ENCODE peak calls at places on chromosomes 16 and 17, in seven cellular contexts. One of them, this sample, is unnamed.

GRCh38 chr16:72195609-72196008 is 23.7 kb upstream of the PMFBP1 start:
- DNase-seq in omental fat pad: no peak
- DNase-seq in heart left ventricle: no peak
- DNase-seq in effector CD4-positive, alpha-beta T cell: no peak
- DNase-seq in NCI-H1694 treated with DMSO at 0.1 percent for 48 hours: peak; percentile 46
- DNase-seq in hypothalamus: no peak
- DNase-seq in A172: no peak
- DNase-seq in this sample: no peak

GRCh38 chr16:24717411-24717810 is 12.0 kb upstream of the TNRC6A start:
- DNase-seq in omental fat pad: no peak
- DNase-seq in heart left ventricle: no peak
- DNase-seq in effector CD4-positive, alpha-beta T cell: no peak
- DNase-seq in NCI-H1694 treated with DMSO at 0.1 percent for 48 hours: no peak
- DNase-seq in hypothalamus: no peak
- DNase-seq in A172: peak; percentile 19
- DNase-seq in this sample: no peak

GRCh38 chr17:28878981-28879380 is 18.6 kb downstream of the FLOT2 start:
- DNase-seq in omental fat pad: no peak
- DNase-seq in heart left ventricle: no peak
- DNase-seq in effector CD4-positive, alpha-beta T cell: no peak
- DNase-seq in NCI-H1694 treated with DMSO at 0.1 percent for 48 hours: peak; percentile 26
- DNase-seq in hypothalamus: no peak
- DNase-seq in A172: peak; percentile 59
- DNase-seq in this sample: no peak

GRCh38 chr16:86531193-86531550 is 20.8 kb downstream of the FOXF1 start:
- DNase-seq in omental fat pad: no peak
- DNase-seq in heart left ventricle: peak; percentile 71
- DNase-seq in effector CD4-positive, alpha-beta T cell: no peak
- DNase-seq in NCI-H1694 treated with DMSO at 0.1 percent for 48 hours: no peak
- DNase-seq in hypothalamus: peak; percentile 83
- DNase-seq in A172: no peak
- DNase-seq in this sample: no peak

GRCh38 chr17:44636562-44636961 is 19.7 kb upstream of the MEIOC start:
- DNase-seq in omental fat pad: no peak
- DNase-seq in heart left ventricle: no peak
- DNase-seq in effector CD4-positive, alpha-beta T cell: no peak
- DNase-seq in NCI-H1694 treated with DMSO at 0.1 percent for 48 hours: peak; percentile 22
- DNase-seq in hypothalamus: no peak
- DNase-seq in A172: peak; percentile 60
- DNase-seq in this sample: no peak

GRCh38 chr16:85004587-85005205 is 6.6 kb downstream of the ZDHHC7 start:
- DNase-seq in omental fat pad: no peak
- DNase-seq in heart left ventricle: no peak
- DNase-seq in effector CD4-positive, alpha-beta T cell: no peak
- DNase-seq in NCI-H1694 treated with DMSO at 0.1 percent for 48 hours: no peak
- DNase-seq in hypothalamus: no peak
- DNase-seq in A172: peak; percentile 85
- DNase-seq in this sample: no peak

GRCh38 chr17:61617261-61617660 is 26.2 kb upstream of the NACA2 start:
- DNase-seq in omental fat pad: no peak
- DNase-seq in heart left ventricle: no peak
- DNase-seq in effector CD4-positive, alpha-beta T cell: no peak
- DNase-seq in NCI-H1694 treated with DMSO at 0.1 percent for 48 hours: no peak
- DNase-seq in hypothalamus: no peak
- DNase-seq in A172: no peak
- DNase-seq in this sample: no peak

GRCh38 chr17:82647593-82648164 is 565 bp downstream of the WDR45B start:
- DNase-seq in omental fat pad: no peak
- DNase-seq in heart left ventricle: no peak
- DNase-seq in effector CD4-positive, alpha-beta T cell: peak; percentile 46
- DNase-seq in NCI-H1694 treated with DMSO at 0.1 percent for 48 hours: no peak
- DNase-seq in hypothalamus: no peak
- DNase-seq in A172: no peak
- DNase-seq in this sample: no peak

GRCh38 chr17:42472709-42473521 is 14.2 kb downstream of the ATP6V0A1 start:
- DNase-seq in omental fat pad: no peak
- DNase-seq in heart left ventricle: no peak
- DNase-seq in effector CD4-positive, alpha-beta T cell: no peak
- DNase-seq in NCI-H1694 treated with DMSO at 0.1 percent for 48 hours: no peak
- DNase-seq in hypothalamus: no peak
- DNase-seq in A172: peak; percentile 79
- DNase-seq in this sample: no peak

GRCh38 chr17:47276868-47277267 is 23.2 kb downstream of the ITGB3 start:
- DNase-seq in omental fat pad: no peak
- DNase-seq in heart left ventricle: peak; percentile 91
- DNase-seq in effector CD4-positive, alpha-beta T cell: no peak
- DNase-seq in NCI-H1694 treated with DMSO at 0.1 percent for 48 hours: peak; percentile 86
- DNase-seq in hypothalamus: no peak
- DNase-seq in A172: no peak
- DNase-seq in this sample: peak; percentile 86

GRCh38 chr16:55643161-55643970 is 12.4 kb upstream of the SLC6A2 start:
- DNase-seq in omental fat pad: no peak
- DNase-seq in heart left ventricle: no peak
- DNase-seq in effector CD4-positive, alpha-beta T cell: no peak
- DNase-seq in NCI-H1694 treated with DMSO at 0.1 percent for 48 hours: no peak
- DNase-seq in hypothalamus: no peak
- DNase-seq in A172: no peak
- DNase-seq in this sample: no peak

This sample was measured in suprapubic skin.